ENCODE peak calls at places on chromosome 10, in eight cellular contexts. S is posterior cingulate gyrus, R is kidney tubule cell, V is tibial artery, Y is Kasumi-1, U is mammary epithelial cell, E is smooth muscle cell of the brain vasculature, Z is kidney. Q is an unnamed sample.

GRCh38 chr10:110488124-110488681 is 9.5 kb upstream of the DUSP5 start:
- DNase-seq in R (peak), Y (no peak), E (no peak), V (no peak), S (no peak), U (no peak), Z (no peak), Q (no peak)

GRCh38 chr10:7965457-7965856 is 89.0 kb upstream of the GATA3 start:
- DNase-seq in V (no peak), E (no peak), R (no peak), Z (no peak), Y (no peak), S (no peak), U (no peak), Q (no peak)

GRCh38 chr10:11213156-11213555 is 195.5 kb downstream of the CELF2 start:
- DNase-seq in U (no peak), V (no peak), Y (no peak), Z (no peak), S (peak), R (no peak), E (no peak), Q (no peak)

GRCh38 chr10:96902117-96902516 is 70.0 kb downstream of the LCOR start:
- DNase-seq in S (no peak), E (no peak), R (no peak), Y (no peak), U (no peak), Z (no peak), V (no peak), Q (no peak)

GRCh38 chr10:110498982-110499795 is 1.5 kb downstream of the DUSP5 start:
- DNase-seq in E (no peak), S (peak), U (peak), R (peak), Z (no peak), Y (peak), V (no peak), Q (peak)

GRCh38 chr10:106565546-106565945 is 599.0 kb downstream of the SORCS1 start:
- DNase-seq in U (peak), Z (no peak), Y (no peak), S (no peak), V (no peak), R (no peak), E (no peak), Q (no peak)

GRCh38 chr10:129390726-129391125 is 76.3 kb upstream of the MGMT start:
- DNase-seq in V (no peak), Z (no peak), S (no peak), R (no peak), Y (no peak), U (no peak), E (no peak), Q (no peak)

GRCh38 chr10:26738354-26738753 is 40.9 kb downstream of the PDSS1 start:
- DNase-seq in U (peak), V (no peak), R (peak), Z (no peak), E (no peak), Y (no peak), S (no peak), Q (no peak)

GRCh38 chr10:130043491-130043890 is 67.1 kb downstream of the C10orf143 start:
- DNase-seq in V (peak), U (no peak), Z (no peak), R (no peak), Y (no peak), E (no peak), S (peak), Q (no peak)

Q was measured in body of pancreas.